ENCODE peak calls at places on chromosomes 6 and 20, in five cellular contexts. One of them, this sample, is unnamed.

GRCh38 chr20:36167826-36168634 is 13.5 kb downstream of the EPB41L1 start:
- DNase-seq in ureter: no peak
- DNase-seq in activated CD4-positive, alpha-beta T cell treated with anti-CD3 and anti-CD28 coated beads for 36 hours: no peak
- DNase-seq in EL: peak
- DNase-seq in HT1080: peak
- DNase-seq in this sample: no peak

GRCh38 chr20:40663304-40663703 is 25.7 kb downstream of the MAFB start:
- DNase-seq in ureter: no peak
- DNase-seq in activated CD4-positive, alpha-beta T cell treated with anti-CD3 and anti-CD28 coated beads for 36 hours: no peak
- DNase-seq in EL: no peak
- DNase-seq in HT1080: no peak
- DNase-seq in this sample: no peak

GRCh38 chr6:52361347-52361944 is 505 bp upstream of the PAQR8 start:
- DNase-seq in ureter: peak
- DNase-seq in activated CD4-positive, alpha-beta T cell treated with anti-CD3 and anti-CD28 coated beads for 36 hours: peak
- DNase-seq in EL: peak
- DNase-seq in HT1080: no peak
- DNase-seq in this sample: peak

GRCh38 chr6:52360028-52360427 is 1.9 kb upstream of the PAQR8 start:
- DNase-seq in ureter: no peak
- DNase-seq in activated CD4-positive, alpha-beta T cell treated with anti-CD3 and anti-CD28 coated beads for 36 hours: no peak
- DNase-seq in EL: no peak
- DNase-seq in HT1080: no peak
- DNase-seq in this sample: no peak

GRCh38 chr6:84926756-84927155 is 162.4 kb upstream of the TBX18 start:
- DNase-seq in ureter: no peak
- DNase-seq in activated CD4-positive, alpha-beta T cell treated with anti-CD3 and anti-CD28 coated beads for 36 hours: no peak
- DNase-seq in EL: no peak
- DNase-seq in HT1080: peak
- DNase-seq in this sample: no peak

GRCh38 chr6:168088161-168089106 is 9.4 kb upstream of the FRMD1 start:
- DNase-seq in ureter: peak
- DNase-seq in activated CD4-positive, alpha-beta T cell treated with anti-CD3 and anti-CD28 coated beads for 36 hours: no peak
- DNase-seq in EL: peak
- DNase-seq in HT1080: no peak
- DNase-seq in this sample: peak

GRCh38 chr20:25676164-25676809 is 20.4 kb downstream of the ZNF337 start:
- DNase-seq in ureter: no peak
- DNase-seq in activated CD4-positive, alpha-beta T cell treated with anti-CD3 and anti-CD28 coated beads for 36 hours: peak
- DNase-seq in EL: peak
- DNase-seq in HT1080: peak
- DNase-seq in this sample: no peak

GRCh38 chr6:36302227-36302976 is 32.5 kb downstream of the PNPLA1 start:
- DNase-seq in ureter: peak
- DNase-seq in activated CD4-positive, alpha-beta T cell treated with anti-CD3 and anti-CD28 coated beads for 36 hours: peak
- DNase-seq in EL: peak
- DNase-seq in HT1080: peak
- DNase-seq in this sample: peak

GRCh38 chr6:166691741-166692140 is 64.7 kb upstream of the RPS6KA2 start:
- DNase-seq in ureter: no peak
- DNase-seq in activated CD4-positive, alpha-beta T cell treated with anti-CD3 and anti-CD28 coated beads for 36 hours: no peak
- DNase-seq in EL: no peak
- DNase-seq in HT1080: peak
- DNase-seq in this sample: no peak

GRCh38 chr20:2804921-2805681 is 4.7 kb upstream of the CPXM1 start:
- DNase-seq in ureter: no peak
- DNase-seq in activated CD4-positive, alpha-beta T cell treated with anti-CD3 and anti-CD28 coated beads for 36 hours: no peak
- DNase-seq in EL: no peak
- DNase-seq in HT1080: no peak
- DNase-seq in this sample: no peak

GRCh38 chr6:35516712-35517111 is 4.0 kb upstream of the TULP1 start:
- DNase-seq in ureter: no peak
- DNase-seq in activated CD4-positive, alpha-beta T cell treated with anti-CD3 and anti-CD28 coated beads for 36 hours: no peak
- DNase-seq in EL: no peak
- DNase-seq in HT1080: no peak
- DNase-seq in this sample: no peak

GRCh38 chr20:1934578-1935573 is 39.7 kb downstream of the SIRPA start:
- DNase-seq in ureter: peak
- DNase-seq in activated CD4-positive, alpha-beta T cell treated with anti-CD3 and anti-CD28 coated beads for 36 hours: no peak
- DNase-seq in EL: peak
- DNase-seq in HT1080: peak
- DNase-seq in this sample: peak

GRCh38 chr6:163955131-163955530 is 540.6 kb downstream of the QKI start:
- DNase-seq in ureter: no peak
- DNase-seq in activated CD4-positive, alpha-beta T cell treated with anti-CD3 and anti-CD28 coated beads for 36 hours: no peak
- DNase-seq in EL: peak
- DNase-seq in HT1080: no peak
- DNase-seq in this sample: no peak

GRCh38 chr20:52379723-52380336 is 188.3 kb upstream of the ZFP64 start:
- DNase-seq in ureter: peak
- DNase-seq in activated CD4-positive, alpha-beta T cell treated with anti-CD3 and anti-CD28 coated beads for 36 hours: peak
- DNase-seq in EL: peak
- DNase-seq in HT1080: no peak
- DNase-seq in this sample: no peak

GRCh38 chr6:169935348-169935718 is 183.9 kb downstream of the ERMARD start:
- DNase-seq in ureter: no peak
- DNase-seq in activated CD4-positive, alpha-beta T cell treated with anti-CD3 and anti-CD28 coated beads for 36 hours: no peak
- DNase-seq in EL: no peak
- DNase-seq in HT1080: peak
- DNase-seq in this sample: no peak

GRCh38 chr6:3208775-3209113 is 18.7 kb downstream of the TUBB2B start:
- DNase-seq in ureter: no peak
- DNase-seq in activated CD4-positive, alpha-beta T cell treated with anti-CD3 and anti-CD28 coated beads for 36 hours: no peak
- DNase-seq in EL: no peak
- DNase-seq in HT1080: no peak
- DNase-seq in this sample: no peak

GRCh38 chr6:38423746-38424145 is 216.0 kb downstream of the BTBD9 start:
- DNase-seq in ureter: no peak
- DNase-seq in activated CD4-positive, alpha-beta T cell treated with anti-CD3 and anti-CD28 coated beads for 36 hours: no peak
- DNase-seq in EL: no peak
- DNase-seq in HT1080: no peak
- DNase-seq in this sample: no peak